ENCODE peak calls at places on chromosome 14, in four cellular contexts. B, P, Q and M are unnamed samples.

GRCh38 chr14:98186140-98186539 is 1085.9 kb downstream of the BCL11B start:
- DNase-seq in B (no peak), Q (no peak), P (no peak), M (no peak)

GRCh38 chr14:99382781-99383456 is 97.7 kb downstream of the SETD3 start:
- DNase-seq in Q (no peak), B (no peak), P (no peak), M (no peak)

GRCh38 chr14:38290601-38291190 is 34.8 kb upstream of the CLEC14A start:
- DNase-seq in Q (peak; percentile 56), B (no peak), P (no peak), M (no peak)

GRCh38 chr14:64723691-64724577 is 19.7 kb downstream of the PLEKHG3 start:
- DNase-seq in B (no peak), Q (no peak), P (no peak), M (no peak)

GRCh38 chr14:33127531-33127930 is 188.9 kb downstream of the NPAS3 start:
- DNase-seq in Q (no peak), P (no peak), B (no peak), M (no peak)

GRCh38 chr14:70257526-70257925 is 68.8 kb upstream of the SLC8A3 start:
- DNase-seq in Q (no peak), P (no peak), B (no peak), M (peak; percentile 34)

GRCh38 chr14:95533822-95534221 is 1.0 kb upstream of the GLRX5 start:
- DNase-seq in B (no peak), Q (no peak), P (no peak), M (no peak)

GRCh38 chr14:68238956-68239355 is 419.4 kb downstream of the RAD51B start:
- DNase-seq in Q (no peak), B (no peak), P (no peak), M (no peak)

GRCh38 chr14:71327691-71328090 is 420.4 kb downstream of the PCNX1 start:
- DNase-seq in P (no peak), Q (no peak), B (no peak), M (no peak)

GRCh38 chr14:32372154-32372553 is 43.1 kb downstream of the AKAP6 start:
- DNase-seq in P (no peak), B (no peak), Q (no peak), M (no peak)

GRCh38 chr14:22980672-22981089 is 1.7 kb downstream of the AJUBA start:
- DNase-seq in Q (peak; percentile 76), B (peak; percentile 43), P (no peak), M (peak; percentile 80)

GRCh38 chr14:95164506-95164905 is 7.2 kb upstream of the DICER1 start:
- DNase-seq in P (no peak), B (no peak), Q (no peak), M (no peak)

GRCh38 chr14:99194736-99195135 is 77.3 kb downstream of the BCL11B start:
- DNase-seq in P (no peak), B (no peak), Q (no peak), M (no peak)

GRCh38 chr14:51849095-51849494 is 11.3 kb upstream of the GNG2 start:
- DNase-seq in P (no peak), Q (no peak), B (no peak), M (no peak)

GRCh38 chr14:58072288-58073071 is 79.5 kb downstream of the ARMH4 start:
- DNase-seq in B (peak; percentile 46), P (peak; percentile 13), Q (peak; percentile 56), M (no peak)

GRCh38 chr14:69687963-69688649 is 76.7 kb downstream of the SUSD6 start:
- DNase-seq in P (no peak), B (peak; percentile 25), Q (peak; percentile 82), M (no peak)

GRCh38 chr14:101039755-101040138 is 136.2 kb upstream of the RTL1 start:
- DNase-seq in P (no peak), Q (no peak), B (no peak), M (no peak)

GRCh38 chr14:99918781-99919180 is 125.6 kb downstream of the EML1 start:
- DNase-seq in B (no peak), Q (no peak), P (no peak), M (no peak)

GRCh38 chr14:58118097-58118496 is 33.9 kb downstream of the ARMH4 start:
- DNase-seq in Q (no peak), P (no peak), B (no peak), M (no peak)

GRCh38 chr14:95981939-95982338 is 57.2 kb upstream of the C14orf132 start:
- DNase-seq in P (no peak), B (no peak), Q (peak; percentile 3), M (no peak)

GRCh38 chr14:77025744-77026165 is 2.8 kb downstream of the IRF2BPL start:
- DNase-seq in Q (no peak), P (no peak), B (peak; percentile 58), M (no peak)

GRCh38 chr14:85254718-85255117 is 275.2 kb upstream of the FLRT2 start:
- DNase-seq in P (no peak), Q (no peak), B (no peak), M (no peak)

GRCh38 chr14:68780358-68781160 is 12.3 kb downstream of the ZFP36L1 start:
- DNase-seq in B (no peak), Q (no peak), P (no peak), M (no peak)

GRCh38 chr14:95296595-95297365 is 22.9 kb downstream of the CLMN start:
- DNase-seq in P (no peak), Q (no peak), B (no peak), M (no peak)

GRCh38 chr14:102362084-102362483 is 606 bp downstream of the CINP start:
- DNase-seq in P (peak; percentile 57), B (peak; percentile 30), Q (no peak), M (no peak)

GRCh38 chr14:96587823-96588385 is 85.7 kb downstream of the PAPOLA start:
- DNase-seq in B (no peak), Q (no peak), P (no peak), M (no peak)

DNA sequence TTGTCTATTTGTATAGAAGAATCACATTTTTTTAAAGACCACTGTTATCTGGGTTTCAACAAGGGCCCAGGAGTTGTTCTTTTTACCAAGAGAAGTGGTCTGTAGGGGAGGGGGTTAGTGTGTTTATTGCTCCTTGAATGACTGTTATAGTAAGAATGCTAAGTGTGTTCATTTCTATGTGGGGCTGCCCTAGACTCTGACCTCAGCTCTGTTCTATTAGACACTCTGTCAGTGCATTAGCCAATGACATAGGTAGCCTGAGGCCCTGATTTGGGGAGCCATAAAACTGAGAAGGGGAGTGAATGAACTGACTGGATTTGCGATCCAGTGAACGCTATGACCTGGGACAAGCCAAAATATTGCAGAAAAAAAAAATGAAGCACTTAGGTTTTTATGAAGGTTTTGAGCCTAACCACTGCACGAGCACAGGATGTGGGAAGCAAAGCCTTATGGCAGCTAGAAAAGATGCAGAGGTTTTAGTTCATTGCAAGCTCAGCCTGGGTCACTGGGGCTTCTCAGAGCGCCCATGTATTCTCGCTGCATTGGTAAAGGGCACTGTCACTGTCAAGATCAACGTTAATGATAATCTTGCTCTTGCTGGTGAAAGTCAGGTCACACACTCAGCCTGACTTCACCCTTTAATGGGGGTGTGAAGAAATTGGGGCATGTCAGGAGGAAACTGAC is 63.8 kb downstream of the PRKCH start:
- DNase-seq in B (no peak), P (no peak), Q (no peak), M (no peak)
- TF ChIP-seq TCF12 in B (no peak), P (no peak), Q (no peak), M (no peak)

GRCh38 chr14:35964736-35965135 is 138.6 kb downstream of the BRMS1L start:
- DNase-seq in P (no peak), Q (no peak), B (no peak), M (no peak)

GRCh38 chr14:35963209-35963608 is 137.1 kb downstream of the BRMS1L start:
- DNase-seq in B (peak; percentile 3), P (no peak), Q (peak; percentile 45), M (no peak)

GRCh38 chr14:35961697-35962274 is 135.6 kb downstream of the BRMS1L start:
- DNase-seq in P (no peak), Q (no peak), B (no peak), M (no peak)

GRCh38 chr14:35956376-35957000 is 130.3 kb downstream of the BRMS1L start:
- DNase-seq in B (no peak), P (no peak), Q (no peak), M (no peak)

GRCh38 chr14:35959835-35960234 is 133.7 kb downstream of the BRMS1L start:
- DNase-seq in P (no peak), B (no peak), Q (no peak), M (no peak)
- TF ChIP-seq RFX5 in P (no peak), B (no peak), Q (no peak), M (no peak)

DNA sequence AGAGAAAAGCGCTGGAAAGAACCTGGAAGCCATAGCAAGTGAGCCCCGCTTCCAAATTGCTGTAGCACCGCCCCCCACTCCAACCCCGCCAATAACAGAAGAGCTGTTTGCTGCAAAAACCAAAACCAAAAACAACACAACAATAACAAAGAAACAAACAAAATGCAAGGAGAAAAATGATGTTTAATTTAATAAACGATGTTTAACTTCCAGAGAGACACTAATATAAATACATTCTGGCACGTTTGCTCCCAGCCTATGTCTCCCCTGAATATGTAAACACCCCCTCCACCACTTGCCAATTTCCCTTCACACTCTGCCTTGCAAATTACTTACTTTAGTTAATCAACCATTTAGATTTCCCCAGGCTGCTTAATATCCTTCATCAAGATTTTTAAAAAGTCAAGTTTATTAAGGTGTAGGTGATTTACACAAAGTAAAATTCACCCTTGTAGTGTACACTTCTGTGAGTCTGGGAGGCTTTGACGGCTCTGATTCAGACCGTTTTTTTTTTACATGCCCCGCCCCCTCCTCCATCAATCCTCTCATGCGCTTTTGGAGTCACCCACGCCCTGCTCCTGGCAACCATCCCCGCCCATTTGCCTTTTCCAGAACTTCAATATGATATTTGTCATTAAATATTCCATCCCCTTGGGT is 482 bp upstream of the IFI27L2 start:
- DNase-seq in Q (no peak), B (peak; percentile 59), P (no peak), M (peak; percentile 48)
- TF ChIP-seq TCF12 in Q (no peak), B (no peak), P (no peak), M (no peak)

GRCh38 chr14:104240426-104241157 is 102.2 kb downstream of the KIF26A start:
- DNase-seq in P (no peak), Q (no peak), B (peak; percentile 32), M (peak; percentile 43)
- TF ChIP-seq RFX5 in P (no peak), Q (no peak), B (no peak), M (no peak)

GRCh38 chr14:104820669-104821228 is 19.8 kb downstream of the ZBTB42 start:
- DNase-seq in B (peak; percentile 92), Q (peak; percentile 81), P (no peak), M (peak; percentile 49)
- TF ChIP-seq TCF12 in B (no peak), Q (no peak), P (no peak), M (no peak)

GRCh38 chr14:104682107-104682593 is 7.3 kb upstream of the INF2 start:
- DNase-seq in B (peak; percentile 81), Q (no peak), P (no peak), M (peak; percentile 85)
- TF ChIP-seq RFX5 in B (no peak), Q (no peak), P (no peak), M (no peak)

GRCh38 chr14:48274826-48275225 is 599.4 kb upstream of the MDGA2 start:
- DNase-seq in B (no peak), P (no peak), Q (no peak), M (no peak)
- TF ChIP-seq TCF12 in B (no peak), P (no peak), Q (no peak), M (no peak)

DNA sequence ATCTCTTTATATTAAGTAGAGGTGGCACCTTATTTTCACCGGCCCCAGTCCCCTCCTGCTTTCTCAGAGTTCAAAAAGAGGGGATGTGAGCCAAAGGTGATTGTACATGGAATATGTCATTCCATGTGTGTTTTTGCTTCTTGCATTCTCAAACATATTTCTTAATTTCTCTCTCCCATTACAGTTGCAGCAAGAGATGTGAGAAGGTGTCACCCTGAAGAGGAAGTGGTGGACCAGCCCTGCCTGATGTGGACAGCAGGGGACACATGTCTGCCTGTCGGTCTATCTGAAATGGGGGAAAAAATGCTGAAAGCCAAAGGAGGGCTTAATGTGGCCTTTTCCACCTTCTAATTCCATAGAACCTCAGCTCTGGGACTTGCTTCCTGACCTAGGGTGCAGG is 1.9 kb upstream of the FOXN3 start:
- DNase-seq in B (no peak), P (no peak), Q (no peak), M (no peak)
- TF ChIP-seq RFX5 in B (no peak), P (no peak), Q (no peak), M (no peak)